ENCODE peak calls at places on chromosomes 5 and 9, in eight cellular contexts. One of them, this sample, is unnamed.
A peak's percentile ranks its signal among the peaks of the same experiment; 100 is the strongest.

GRCh38 chr5:1000329-1000728 is 8.3 kb upstream of the NKD2 start:
- DNase-seq in uterus: no peak
- DNase-seq in adrenal gland: no peak
- DNase-seq in body of pancreas: peak; percentile 2
- DNase-seq in sigmoid colon: peak; percentile 30
- DNase-seq in endothelial cell of umbilical vein: no peak
- DNase-seq in right lobe of liver: no peak
- DNase-seq in A549: no peak
- DNase-seq in this sample: no peak

GRCh38 chr5:141961466-141961865 is 3.5 kb upstream of the PCDH12 start:
- DNase-seq in A549: no peak
- DNase-seq in adrenal gland: no peak
- DNase-seq in body of pancreas: no peak
- DNase-seq in uterus: no peak
- DNase-seq in right lobe of liver: no peak
- DNase-seq in sigmoid colon: no peak
- DNase-seq in endothelial cell of umbilical vein: no peak
- DNase-seq in this sample: no peak

GRCh38 chr5:124902097-124902821 is 155.8 kb upstream of the ZNF608 start:
- DNase-seq in A549: no peak
- DNase-seq in right lobe of liver: no peak
- DNase-seq in adrenal gland: peak; percentile 26
- DNase-seq in sigmoid colon: no peak
- DNase-seq in uterus: no peak
- DNase-seq in body of pancreas: no peak
- DNase-seq in endothelial cell of umbilical vein: peak; percentile 30
- DNase-seq in this sample: no peak

GRCh38 chr9:132583584-132584304 is 1.3 kb downstream of the BARHL1 start:
- DNase-seq in A549: no peak
- DNase-seq in sigmoid colon: no peak
- DNase-seq in right lobe of liver: no peak
- DNase-seq in endothelial cell of umbilical vein: peak; percentile 7
- DNase-seq in body of pancreas: no peak
- DNase-seq in uterus: no peak
- DNase-seq in adrenal gland: no peak
- DNase-seq in this sample: no peak

GRCh38 chr5:148768801-148769415 is 57.5 kb upstream of the ADRB2 start:
- DNase-seq in right lobe of liver: no peak
- DNase-seq in uterus: no peak
- DNase-seq in endothelial cell of umbilical vein: no peak
- DNase-seq in adrenal gland: no peak
- DNase-seq in body of pancreas: no peak
- DNase-seq in A549: no peak
- DNase-seq in sigmoid colon: no peak
- DNase-seq in this sample: no peak

GRCh38 chr9:27125936-27126335 is 16.9 kb downstream of the TEK start:
- DNase-seq in A549: no peak
- DNase-seq in body of pancreas: no peak
- DNase-seq in endothelial cell of umbilical vein: no peak
- DNase-seq in adrenal gland: no peak
- DNase-seq in sigmoid colon: no peak
- DNase-seq in uterus: no peak
- DNase-seq in right lobe of liver: no peak
- DNase-seq in this sample: no peak

GRCh38 chr9:129746092-129746760 is 6.6 kb downstream of the PTGES start:
- DNase-seq in right lobe of liver: no peak
- DNase-seq in body of pancreas: no peak
- DNase-seq in sigmoid colon: no peak
- DNase-seq in adrenal gland: no peak
- DNase-seq in uterus: no peak
- DNase-seq in endothelial cell of umbilical vein: no peak
- DNase-seq in A549: no peak
- DNase-seq in this sample: no peak

GRCh38 chr5:4374866-4375265 is 765.3 kb upstream of the ADAMTS16 start:
- DNase-seq in right lobe of liver: no peak
- DNase-seq in uterus: no peak
- DNase-seq in sigmoid colon: no peak
- DNase-seq in adrenal gland: no peak
- DNase-seq in A549: no peak
- DNase-seq in endothelial cell of umbilical vein: no peak
- DNase-seq in body of pancreas: no peak
- DNase-seq in this sample: no peak

GRCh38 chr5:54630738-54631369 is 113.3 kb downstream of the SNX18 start:
- DNase-seq in right lobe of liver: no peak
- DNase-seq in endothelial cell of umbilical vein: no peak
- DNase-seq in sigmoid colon: no peak
- DNase-seq in body of pancreas: no peak
- DNase-seq in uterus: no peak
- DNase-seq in A549: no peak
- DNase-seq in adrenal gland: no peak
- DNase-seq in this sample: no peak

DNA sequence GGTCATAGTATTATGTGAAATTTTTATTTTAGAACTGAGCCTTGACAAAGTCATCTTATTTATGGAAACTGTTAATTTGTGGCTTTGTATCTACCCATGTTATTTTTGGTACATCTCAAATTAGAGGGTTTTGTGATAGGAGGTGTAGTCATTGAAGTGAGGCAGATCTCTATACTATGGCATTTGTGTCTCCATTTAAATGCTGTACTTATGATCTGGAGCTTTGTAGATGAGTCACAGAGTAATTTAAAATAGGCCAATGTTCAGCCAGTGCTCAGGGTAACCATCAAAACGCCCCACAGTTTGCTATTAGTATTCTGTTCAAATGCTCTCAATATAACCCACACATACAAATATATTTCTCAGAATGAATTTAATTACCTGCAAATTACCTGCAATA is 351.5 kb upstream of the KLF9 start:
- DNase-seq in A549: no peak
- DNase-seq in uterus: no peak
- DNase-seq in endothelial cell of umbilical vein: no peak
- DNase-seq in sigmoid colon: no peak
- DNase-seq in body of pancreas: no peak
- DNase-seq in adrenal gland: no peak
- DNase-seq in right lobe of liver: no peak
- DNase-seq in this sample: no peak
- TF ChIP-seq POLR2A in A549: no peak
- TF ChIP-seq POLR2A in uterus: no peak
- TF ChIP-seq POLR2A in endothelial cell of umbilical vein: no peak
- TF ChIP-seq POLR2A in sigmoid colon: no peak
- TF ChIP-seq POLR2A in body of pancreas: no peak
- TF ChIP-seq POLR2A in adrenal gland: no peak
- TF ChIP-seq POLR2A in right lobe of liver: no peak
- TF ChIP-seq POLR2A in this sample: no peak

GRCh38 chr5:44808435-44809214 is at the start of gene MRPS30:
- DNase-seq in uterus: peak; percentile 95
- DNase-seq in right lobe of liver: peak; percentile 96
- DNase-seq in adrenal gland: peak; percentile 96
- DNase-seq in body of pancreas: peak; percentile 93
- DNase-seq in endothelial cell of umbilical vein: peak; percentile 100
- DNase-seq in A549: peak; percentile 84
- DNase-seq in sigmoid colon: peak; percentile 97
- DNase-seq in this sample: peak; percentile 98
- TF ChIP-seq POLR2A in uterus: peak; percentile 55
- TF ChIP-seq POLR2A in right lobe of liver: peak; percentile 77
- TF ChIP-seq POLR2A in adrenal gland: no peak
- TF ChIP-seq POLR2A in body of pancreas: peak; percentile 80
- TF ChIP-seq POLR2A in endothelial cell of umbilical vein: peak; percentile 71
- TF ChIP-seq POLR2A in A549: peak; percentile 88
- TF ChIP-seq POLR2A in sigmoid colon: peak; percentile 19
- TF ChIP-seq POLR2A in this sample: peak; percentile 91

DNA sequence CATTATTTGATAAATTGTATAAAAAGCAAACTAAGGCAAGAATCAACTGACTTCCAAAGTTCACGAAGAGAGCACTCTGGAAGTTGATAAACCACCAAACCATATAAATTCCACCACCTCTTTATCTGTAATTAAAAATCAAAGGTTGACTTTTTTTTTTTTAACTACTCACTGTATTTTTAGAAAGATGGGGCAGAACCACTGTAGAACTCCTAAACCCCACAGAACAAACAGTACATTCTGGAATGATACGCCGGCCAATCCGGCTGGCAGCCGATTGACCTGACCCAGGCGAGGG is 435 bp upstream of the CCNG1 start:
- DNase-seq in adrenal gland: no peak
- DNase-seq in A549: no peak
- DNase-seq in uterus: no peak
- DNase-seq in right lobe of liver: no peak
- DNase-seq in endothelial cell of umbilical vein: no peak
- DNase-seq in sigmoid colon: no peak
- DNase-seq in body of pancreas: no peak
- DNase-seq in this sample: no peak
- TF ChIP-seq POLR2A in adrenal gland: no peak
- TF ChIP-seq POLR2A in A549: peak; percentile 63
- TF ChIP-seq POLR2A in uterus: no peak
- TF ChIP-seq POLR2A in right lobe of liver: no peak
- TF ChIP-seq POLR2A in endothelial cell of umbilical vein: no peak
- TF ChIP-seq POLR2A in sigmoid colon: no peak
- TF ChIP-seq POLR2A in body of pancreas: no peak
- TF ChIP-seq POLR2A in this sample: no peak

DNA sequence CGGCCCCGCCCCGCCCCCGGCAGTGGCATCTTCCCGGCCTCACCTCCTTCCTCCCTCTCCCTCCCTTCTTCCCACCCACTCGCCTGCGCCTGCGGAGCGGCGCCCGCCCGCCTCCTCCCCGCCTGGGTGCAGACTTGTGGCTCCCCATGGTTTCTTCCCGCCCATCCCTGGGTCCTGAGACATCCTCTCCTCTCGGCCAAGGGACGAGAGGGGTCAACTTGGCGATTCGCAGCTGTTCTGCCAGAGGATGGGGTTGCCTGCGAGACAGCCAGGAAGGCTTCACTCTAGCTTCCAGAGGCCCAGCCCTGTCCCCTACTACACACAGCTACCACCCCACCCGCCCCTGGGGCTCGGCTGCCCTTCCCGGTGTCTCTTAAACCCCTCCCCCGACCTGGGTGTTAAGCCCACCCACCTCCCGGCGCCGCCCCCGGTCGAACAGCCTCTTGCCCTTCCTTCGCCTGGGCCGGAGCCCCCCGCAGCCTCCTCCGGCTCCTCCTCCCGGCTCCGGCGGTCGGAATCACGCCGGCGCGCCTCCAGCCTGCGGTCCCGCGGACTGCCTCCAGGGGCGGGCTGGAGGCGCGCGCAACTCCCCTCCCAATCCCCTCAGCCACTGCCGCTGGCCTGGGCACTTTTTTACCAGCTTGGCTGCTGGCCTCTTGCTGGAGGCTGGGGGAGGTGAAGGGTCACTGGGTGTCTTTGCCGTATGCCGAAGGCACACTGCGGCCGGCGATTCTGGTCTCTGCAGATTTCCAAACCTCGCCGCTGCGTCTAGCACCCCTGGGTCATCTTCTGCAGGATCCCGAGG is 1.9 kb downstream of the JADE2 start:
- DNase-seq in body of pancreas: peak; percentile 74
- DNase-seq in endothelial cell of umbilical vein: peak; percentile 84
- DNase-seq in A549: peak; percentile 94
- DNase-seq in uterus: peak; percentile 92
- DNase-seq in sigmoid colon: peak; percentile 94
- DNase-seq in right lobe of liver: peak; percentile 89
- DNase-seq in adrenal gland: peak; percentile 87
- DNase-seq in this sample: peak; percentile 82
- TF ChIP-seq POLR2A in body of pancreas: peak; percentile 17
- TF ChIP-seq POLR2A in endothelial cell of umbilical vein: peak; percentile 46
- TF ChIP-seq POLR2A in A549: peak; percentile 34
- TF ChIP-seq POLR2A in uterus: no peak
- TF ChIP-seq POLR2A in sigmoid colon: peak; percentile 45
- TF ChIP-seq POLR2A in right lobe of liver: peak; percentile 26
- TF ChIP-seq POLR2A in adrenal gland: peak; percentile 31
- TF ChIP-seq POLR2A in this sample: no peak

GRCh38 chr5:150136841-150137167 is 18.8 kb downstream of the PDGFRB start:
- DNase-seq in endothelial cell of umbilical vein: no peak
- DNase-seq in adrenal gland: no peak
- DNase-seq in sigmoid colon: no peak
- DNase-seq in uterus: no peak
- DNase-seq in right lobe of liver: no peak
- DNase-seq in A549: no peak
- DNase-seq in body of pancreas: no peak
- DNase-seq in this sample: no peak

GRCh38 chr5:150137997-150138396 is 17.6 kb downstream of the PDGFRB start:
- DNase-seq in endothelial cell of umbilical vein: peak; percentile 33
- DNase-seq in A549: no peak
- DNase-seq in adrenal gland: peak; percentile 50
- DNase-seq in uterus: no peak
- DNase-seq in body of pancreas: no peak
- DNase-seq in right lobe of liver: peak; percentile 66
- DNase-seq in sigmoid colon: no peak
- DNase-seq in this sample: no peak

GRCh38 chr5:150138551-150139265 is 16.9 kb downstream of the PDGFRB start:
- DNase-seq in endothelial cell of umbilical vein: peak; percentile 86
- DNase-seq in uterus: peak; percentile 72
- DNase-seq in A549: no peak
- DNase-seq in right lobe of liver: peak; percentile 87
- DNase-seq in sigmoid colon: no peak
- DNase-seq in adrenal gland: peak; percentile 68
- DNase-seq in body of pancreas: no peak
- DNase-seq in this sample: no peak

GRCh38 chr5:150136290-150136689 is 19.4 kb downstream of the PDGFRB start:
- DNase-seq in adrenal gland: no peak
- DNase-seq in A549: no peak
- DNase-seq in uterus: no peak
- DNase-seq in sigmoid colon: no peak
- DNase-seq in body of pancreas: no peak
- DNase-seq in endothelial cell of umbilical vein: no peak
- DNase-seq in right lobe of liver: no peak
- DNase-seq in this sample: no peak

DNA sequence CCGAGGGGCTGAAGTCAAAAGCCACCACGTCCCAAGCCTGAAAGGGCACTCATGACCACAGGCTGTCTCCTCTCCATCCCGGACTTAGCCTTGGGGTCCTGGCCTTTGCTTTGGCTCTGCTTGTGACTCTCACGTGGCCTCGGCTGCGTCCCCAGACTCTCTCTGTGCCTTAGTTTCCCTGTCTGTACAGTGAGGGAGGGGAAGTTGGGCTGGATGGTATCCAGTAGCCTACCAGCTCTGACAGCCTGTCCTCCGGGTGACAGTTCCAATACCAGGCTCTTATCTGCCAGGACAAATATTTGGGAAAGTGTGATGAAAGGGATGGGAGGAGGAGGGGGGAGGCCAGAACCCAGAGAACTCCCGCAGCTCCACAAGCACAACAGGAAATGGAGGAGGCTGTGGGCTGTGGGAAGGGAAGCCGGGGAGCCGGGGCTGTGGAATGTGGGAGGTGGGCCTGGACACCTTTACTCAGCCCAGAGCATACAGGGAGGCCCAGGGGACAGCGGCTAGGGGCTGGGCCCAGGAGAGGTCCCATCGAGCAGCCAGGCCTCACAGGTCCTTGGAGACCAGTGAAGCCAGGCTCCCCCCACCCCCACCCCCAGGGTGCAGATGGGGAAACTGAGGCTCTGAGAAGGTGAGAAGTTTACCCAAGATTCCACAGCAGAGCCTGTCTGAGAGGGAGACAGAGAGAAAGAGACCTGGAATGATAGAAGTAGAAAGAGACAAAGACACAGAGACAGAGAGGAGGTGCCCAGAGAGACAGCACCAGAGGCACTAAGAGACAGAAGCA is 18.3 kb downstream of the PDGFRB start:
- DNase-seq in sigmoid colon: no peak
- DNase-seq in endothelial cell of umbilical vein: peak; percentile 63
- DNase-seq in right lobe of liver: peak; percentile 86
- DNase-seq in adrenal gland: peak; percentile 45
- DNase-seq in uterus: no peak
- DNase-seq in A549: no peak
- DNase-seq in body of pancreas: no peak
- DNase-seq in this sample: no peak
- TF ChIP-seq POLR2A in sigmoid colon: no peak
- TF ChIP-seq POLR2A in endothelial cell of umbilical vein: no peak
- TF ChIP-seq POLR2A in right lobe of liver: peak; percentile 77
- TF ChIP-seq POLR2A in adrenal gland: no peak
- TF ChIP-seq POLR2A in uterus: no peak
- TF ChIP-seq POLR2A in A549: no peak
- TF ChIP-seq POLR2A in body of pancreas: no peak
- TF ChIP-seq POLR2A in this sample: no peak